ENCODE peak calls at places on chromosomes 4 and X, in seven cellular contexts. S is tibial nerve, O is ovary, L is heart left ventricle, C is left lung, R is PC-3, U is suprapubic skin. D is an unnamed sample. For H3K36me3 and H3K27me3, the result is how much of the 10 kb centered on the place peaks cover.

GRCh38 chr4:5378002-5378401 is 326.7 kb downstream of the STK32B start:
- DNase-seq in U (no peak), C (no peak), O (no peak), S (no peak), L (no peak), R (peak), D (no peak)

GRCh38 chr4:156594619-156595018 is 377.0 kb downstream of the PDGFC start:
- DNase-seq in L (peak), S (peak), U (peak), C (no peak), R (peak), O (no peak), D (no peak)

GRCh38 chrX:152177497-152178269 is 39.3 kb upstream of the MAGEA10 start:
- DNase-seq in S (no peak), O (no peak), L (no peak), R (no peak), C (no peak), U (no peak), D (no peak)

GRCh38 chr4:110970642-110971041 is 347.8 kb upstream of the PITX2 start:
- DNase-seq in O (no peak), U (no peak), L (no peak), S (no peak), R (peak), C (no peak), D (no peak)

GRCh38 chrX:67296395-67296794 is 247.4 kb upstream of the AR start:
- DNase-seq in O (no peak), C (no peak), L (no peak), U (no peak), S (no peak), R (no peak), D (no peak)

GRCh38 chrX:135170877-135171519 is at the start of gene CT55:
- DNase-seq in C (peak), O (no peak), U (no peak), R (no peak), S (no peak), L (no peak), D (no peak)

GRCh38 chr4:14110407-14110806 is 482.9 kb upstream of the BOD1L1 start:
- DNase-seq in O (no peak), R (peak), S (no peak), L (no peak), C (no peak), U (no peak), D (peak)

GRCh38 chr4:140595065-140595464 is 26.3 kb upstream of the UCP1 start:
- DNase-seq in C (no peak), U (no peak), S (no peak), L (no peak), O (no peak), R (peak), D (no peak)

GRCh38 chrX:119885554-119886428 is 9.9 kb upstream of the AKAP14 start:
- DNase-seq in S (no peak), O (no peak), R (peak), U (no peak), C (no peak), L (no peak), D (no peak)

GRCh38 chr4:56570041-56570440 is 64.5 kb downstream of the ARL9 start:
- DNase-seq in L (no peak), S (no peak), O (no peak), R (peak), U (no peak), C (no peak), D (no peak)

GRCh38 chr4:122309988-122310626 is 68.7 kb upstream of the ADAD1 start:
- DNase-seq in L (no peak), S (no peak), R (peak), U (no peak), C (no peak), O (no peak), D (no peak)

GRCh38 chrX:103839404-103839803 is 7.3 kb upstream of the RAB9B start:
- DNase-seq in U (no peak), R (peak), L (no peak), S (no peak), O (no peak), C (no peak), D (no peak)

GRCh38 chr4:2297606-2298517 is 36.0 kb upstream of the MXD4 start:
- DNase-seq in L (no peak), U (no peak), S (no peak), R (no peak), O (no peak), C (no peak), D (no peak)

GRCh38 chrX:1904663-1905218 is 289.9 kb downstream of the ASMT start:
- DNase-seq in O (no peak), R (no peak), U (no peak), S (no peak), L (no peak), C (no peak), D (no peak)

GRCh38 chr4:110628321-110629213 is 5.7 kb upstream of the PITX2 start:
- DNase-seq in O (no peak), U (no peak), S (no peak), R (no peak), C (no peak), L (no peak), D (no peak)

GRCh38 chr4:139574641-139575040 is 18.6 kb upstream of the SETD7 start:
- DNase-seq in U (no peak), L (no peak), R (no peak), S (no peak), C (no peak), O (no peak), D (no peak)

GRCh38 chr4:41156574-41156973 is 57.8 kb downstream of the APBB2 start:
- DNase-seq in O (no peak), C (no peak), U (no peak), S (no peak), R (peak), L (no peak), D (peak)

GRCh38 chr4:5033266-5033945 is 14.1 kb upstream of the CYTL1 start:
- DNase-seq in S (no peak), O (no peak), R (no peak), L (peak), C (no peak), U (peak), D (no peak)

GRCh38 chrX:50343917-50344316 is 126.7 kb downstream of the DGKK start:
- DNase-seq in C (no peak), O (no peak), L (no peak), U (no peak), S (no peak), R (no peak), D (no peak)

GRCh38 chr4:42278709-42279324 is 118.5 kb upstream of the SHISA3 start:
- DNase-seq in U (no peak), R (no peak), L (no peak), O (no peak), C (no peak), S (no peak), D (no peak)

GRCh38 chrX:5390376-5390775 is 838.3 kb downstream of the NLGN4X start:
- DNase-seq in U (no peak), C (no peak), R (no peak), S (no peak), O (no peak), L (no peak), D (no peak)

GRCh38 chrX:129932792-129933321 is 26.9 kb downstream of the UTP14A start:
- DNase-seq in C (peak), O (peak), R (peak), U (peak), L (peak), S (no peak), D (no peak)

GRCh38 chr4:128468485-128468989 is 180.9 kb upstream of the PGRMC2 start:
- DNase-seq in R (peak), S (peak), L (peak), U (peak), C (no peak), O (no peak), D (peak)

GRCh38 chrX:102155806-102156179 is at the start of gene BEX5:
- DNase-seq in U (peak), R (peak), O (peak), S (no peak), C (peak), L (peak), D (no peak)

GRCh38 chr4:114378306-114378903 is 220.2 kb upstream of the UGT8 start:
- DNase-seq in R (peak), S (no peak), O (no peak), U (no peak), L (no peak), C (no peak), D (no peak)

GRCh38 chr4:6877070-6877469 is 32.6 kb upstream of the TBC1D14 start:
- DNase-seq in U (no peak), O (no peak), L (no peak), R (no peak), S (no peak), C (no peak), D (no peak)

GRCh38 chr4:76606662-76607265 is 171.7 kb downstream of the SHROOM3 start:
- DNase-seq in C (no peak), R (no peak), S (no peak), L (no peak), O (no peak), U (no peak), D (no peak)

GRCh38 chr4:92809381-92809780 is 505.6 kb downstream of the GRID2 start:
- DNase-seq in S (no peak), U (no peak), R (no peak), L (no peak), C (no peak), O (no peak), D (no peak)

GRCh38 chr4:82787342-82787741 is 11.3 kb downstream of the SCD5 start:
- DNase-seq in O (no peak), C (no peak), U (no peak), L (no peak), R (peak), S (no peak), D (no peak)

GRCh38 chr4:133711817-133712216 is 489.8 kb downstream of the PABPC4L start:
- DNase-seq in R (no peak), O (no peak), U (no peak), L (no peak), C (no peak), S (no peak), D (peak)

GRCh38 chr4:110266136-110266535 is 67.7 kb upstream of the ELOVL6 start:
- DNase-seq in R (no peak), C (no peak), S (no peak), O (no peak), U (no peak), L (no peak), D (no peak)

GRCh38 chr4:52423967-52424366 is 235.1 kb downstream of the USP46 start:
- DNase-seq in L (no peak), U (no peak), R (peak), C (no peak), S (no peak), O (no peak), D (no peak)

GRCh38 chr4:52421811-52422213 is 237.3 kb downstream of the USP46 start:
- DNase-seq in R (no peak), L (no peak), O (no peak), U (no peak), S (no peak), C (no peak), D (peak)

GRCh38 chr4:52425751-52426326 is 233.3 kb downstream of the USP46 start:
- DNase-seq in C (no peak), L (no peak), S (no peak), R (peak), U (no peak), O (no peak), D (no peak)

DNA sequence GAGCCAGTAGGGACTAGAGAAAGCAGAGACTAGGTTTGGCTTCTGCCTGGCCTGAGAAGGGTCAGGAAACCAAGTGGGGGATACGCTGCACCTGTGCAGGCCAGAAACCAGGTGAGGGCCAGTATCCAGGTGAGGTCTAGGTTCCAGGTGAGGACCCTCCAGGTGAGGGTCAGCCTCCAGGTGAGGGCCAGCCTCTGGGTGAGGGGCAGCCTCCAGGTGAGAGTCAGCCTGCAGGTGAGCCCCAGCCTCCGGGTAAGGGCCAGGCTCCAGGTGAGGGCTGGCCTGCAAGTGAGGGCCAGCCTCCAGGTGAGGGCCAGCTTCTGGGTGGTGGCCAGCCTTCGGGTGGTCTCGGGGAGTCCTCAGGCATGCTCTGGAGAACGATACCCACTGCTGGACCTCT is 238.8 kb downstream of the USP46 start:
- DNase-seq in O (no peak), R (no peak), L (no peak), C (peak), U (no peak), S (no peak), D (no peak)
- H3K36me3 ChIP-seq in O (under half), R (under half), L (under half), C (under half), U (under half), S (under half), D (under half)

GRCh38 chr4:54852061-54852460 is 194.3 kb downstream of the KIT start:
- DNase-seq in R (no peak), C (no peak), S (no peak), L (no peak), O (no peak), U (no peak), D (no peak)
- TF ChIP-seq CTCF in R (no peak), C (no peak), S (no peak), L (no peak), O (no peak), U (no peak), D (no peak)

GRCh38 chrX:99461223-99461622 is 948.9 kb downstream of the PCDH19 start:
- DNase-seq in R (no peak), C (no peak), L (no peak), S (no peak), U (no peak), O (no peak), D (no peak)
- H3K27me3 ChIP-seq in R (under half), C (under half), L (under half), S (under half), U (under half), O (under half), D (under half)

DNA sequence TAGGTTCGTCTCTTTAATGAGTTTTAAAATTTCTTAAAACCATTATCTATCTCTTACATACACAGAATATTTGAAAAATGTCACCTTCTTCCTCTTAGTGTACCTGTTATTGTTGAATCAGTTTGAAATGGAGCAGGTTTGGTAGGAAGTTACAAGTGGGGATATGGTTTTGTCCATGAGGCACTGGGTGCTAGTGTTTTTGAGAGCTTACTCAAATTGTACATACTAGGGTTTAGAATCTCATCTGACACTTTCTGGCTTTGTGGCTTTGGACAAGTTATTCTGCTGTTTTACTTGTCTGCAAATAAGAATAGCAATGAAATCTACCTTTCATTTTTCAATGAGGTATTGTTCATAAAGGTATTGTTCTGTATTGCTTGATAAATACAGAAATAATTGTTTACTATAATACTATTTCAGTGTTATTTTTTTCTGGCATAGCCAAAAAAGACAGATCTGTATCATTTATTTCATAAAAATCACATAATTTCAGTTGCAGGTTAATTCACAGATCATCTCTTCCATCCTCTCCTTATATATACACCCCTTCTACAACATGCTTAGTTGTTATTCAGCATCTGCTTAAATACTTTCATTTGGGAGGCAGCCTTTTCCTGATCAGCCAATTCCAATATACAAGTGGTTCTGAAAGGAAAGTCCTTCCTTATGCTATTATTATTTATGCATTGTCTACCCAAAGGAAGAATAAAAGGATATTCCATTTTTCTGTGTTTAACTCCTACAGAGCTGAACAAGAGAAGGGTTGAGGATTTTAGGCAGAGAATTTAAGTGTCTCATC is 13.3 kb downstream of the NCAPG start:
- DNase-seq in R (no peak), U (no peak), L (no peak), O (no peak), S (no peak), C (no peak), D (no peak)
- H3K36me3 ChIP-seq in R (under half), U (under half), L (under half), O (under half), S (under half), C (under half), D (under half)

GRCh38 chr4:23213198-23213597 is 520.5 kb downstream of the GBA3 start:
- DNase-seq in L (no peak), S (no peak), U (no peak), C (no peak), O (no peak), R (no peak), D (no peak)

GRCh38 chr4:23207059-23207458 is 514.3 kb downstream of the GBA3 start:
- DNase-seq in U (no peak), S (no peak), L (no peak), C (no peak), O (no peak), R (no peak), D (no peak)

DNA sequence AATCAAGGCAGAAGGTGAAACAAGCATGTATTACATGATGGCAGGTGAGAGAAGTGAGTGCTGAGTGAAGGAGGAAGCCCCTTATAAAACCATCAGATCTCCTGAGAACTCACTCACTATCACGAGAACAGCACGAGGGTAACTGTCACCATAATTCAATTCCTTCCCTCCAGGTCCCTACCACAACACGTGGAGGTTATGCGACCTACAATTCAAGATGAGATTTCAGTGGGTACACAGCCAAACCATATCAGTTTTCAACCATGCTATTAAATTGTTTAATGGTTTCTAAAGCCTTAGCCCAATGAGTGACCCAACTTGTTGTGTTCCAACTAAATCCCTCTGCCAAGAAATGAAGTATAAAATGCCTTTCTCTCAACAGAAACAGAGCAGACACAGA is 519.8 kb downstream of the GBA3 start:
- DNase-seq in O (no peak), L (no peak), U (no peak), S (no peak), R (no peak), C (no peak), D (no peak)
- TF ChIP-seq CTCF in O (no peak), L (no peak), U (no peak), S (no peak), R (no peak), C (no peak), D (no peak)

GRCh38 chr4:829761-830655 is 4.1 kb upstream of the CPLX1 start:
- DNase-seq in S (no peak), O (no peak), U (peak), R (no peak), L (no peak), C (peak), D (no peak)

GRCh38 chr4:830776-831482 is 5.0 kb upstream of the CPLX1 start:
- DNase-seq in C (peak), R (no peak), L (peak), O (no peak), S (no peak), U (peak), D (no peak)

GRCh38 chr4:827209-828081 is 1.5 kb upstream of the CPLX1 start:
- DNase-seq in R (no peak), O (no peak), L (no peak), S (no peak), U (peak), C (peak), D (no peak)

GRCh38 chr4:828641-829271 is 2.8 kb upstream of the CPLX1 start:
- DNase-seq in U (peak), O (no peak), L (peak), C (peak), S (no peak), R (no peak), D (no peak)

GRCh38 chr4:829291-829690 is 3.4 kb upstream of the CPLX1 start:
- DNase-seq in L (no peak), R (no peak), C (peak), U (no peak), O (no peak), S (no peak), D (no peak)
- H3K27me3 ChIP-seq in L (under half), R (under half), C (half or more), U (half or more), O (under half), S (under half), D (under half)

D was measured in BJ.